ENCODE peak calls at places on chromosome 22, in seven cellular contexts. Q is Peyer's patch, M is testis, H is A549, X is HCT116, K is K562, V is suprapubic skin. Y is an unnamed sample.

GRCh38 chr22:40855104-40855959 is 1.1 kb downstream of the ST13 start:
- DNase-seq in H (no peak), K (no peak), X (no peak), V (no peak), Q (no peak), M (peak), Y (no peak)

GRCh38 chr22:37454857-37455686 is 27.8 kb upstream of the ELFN2 start:
- DNase-seq in M (no peak), X (peak), Q (no peak), K (peak), V (no peak), H (peak), Y (no peak)

GRCh38 chr22:27732841-27733240 is 68.7 kb downstream of the MN1 start:
- DNase-seq in V (no peak), H (no peak), X (no peak), Q (no peak), M (no peak), K (no peak), Y (no peak)

GRCh38 chr22:39469681-39470461 is 13.1 kb downstream of the MGAT3 start:
- DNase-seq in Q (no peak), K (no peak), X (no peak), M (no peak), H (no peak), V (no peak), Y (no peak)

GRCh38 chr22:37472418-37473006 is 13.7 kb downstream of the MFNG start:
- DNase-seq in Q (no peak), K (peak), V (no peak), X (no peak), M (no peak), H (peak), Y (no peak)

GRCh38 chr22:48209473-48210271 is 1447.2 kb downstream of the TBC1D22A start:
- DNase-seq in V (no peak), Q (no peak), M (no peak), X (no peak), K (no peak), H (no peak), Y (no peak)

GRCh38 chr22:35328472-35328885 is 28.8 kb downstream of the TOM1 start:
- DNase-seq in H (no peak), K (no peak), Q (no peak), X (no peak), V (no peak), M (no peak), Y (peak)

GRCh38 chr22:34306361-34306760 is 386.1 kb upstream of the LARGE1 start:
- DNase-seq in K (no peak), M (no peak), V (no peak), Q (no peak), X (no peak), H (no peak), Y (no peak)

GRCh38 chr22:30396871-30397655 is at the start of gene SEC14L2:
- DNase-seq in H (peak), X (peak), V (peak), K (no peak), Q (peak), M (peak), Y (peak)

GRCh38 chr22:27113211-27114030 is 456.0 kb downstream of the MIAT start:
- DNase-seq in M (peak), V (no peak), K (no peak), H (peak), Q (peak), X (peak), Y (peak)

GRCh38 chr22:25362215-25362882 is 142.9 kb downstream of the CRYBB2 start:
- DNase-seq in K (peak), X (peak), H (peak), Q (peak), M (peak), V (peak), Y (no peak)

GRCh38 chr22:48663297-48663696 is 1164.4 kb downstream of the BRD1 start:
- DNase-seq in V (no peak), H (no peak), X (peak), M (no peak), Q (no peak), K (peak), Y (no peak)

GRCh38 chr22:41417622-41418390 is 28.8 kb downstream of the TOB2 start:
- DNase-seq in X (no peak), H (no peak), K (no peak), Q (no peak), V (peak), M (peak), Y (peak)

GRCh38 chr22:26674211-26675190 is 17.1 kb downstream of the MIAT start:
- DNase-seq in V (no peak), K (peak), X (no peak), Q (peak), H (no peak), M (no peak), Y (no peak)

GRCh38 chr22:49580024-49580423 is 247.6 kb downstream of the BRD1 start:
- DNase-seq in V (no peak), K (no peak), X (no peak), M (no peak), Q (no peak), H (no peak), Y (no peak)

GRCh38 chr22:49235463-49236300 is 592.0 kb downstream of the BRD1 start:
- DNase-seq in X (no peak), V (no peak), M (peak), K (no peak), Q (no peak), H (no peak), Y (no peak)

GRCh38 chr22:49307071-49307830 is 520.4 kb downstream of the BRD1 start:
- DNase-seq in M (peak), X (no peak), Q (no peak), H (no peak), K (no peak), V (peak), Y (peak)

GRCh38 chr22:49724893-49725489 is 102.7 kb downstream of the BRD1 start:
- DNase-seq in X (peak), K (peak), Q (peak), H (peak), V (no peak), M (peak), Y (no peak)

GRCh38 chr22:40855960-40856512 is 403 bp downstream of the ST13 start:
- DNase-seq in K (peak), H (no peak), M (no peak), V (no peak), X (no peak), Q (peak), Y (no peak)

GRCh38 chr22:30697975-30698374 is 3.3 kb downstream of the OSBP2 start:
- DNase-seq in V (no peak), X (no peak), M (no peak), K (peak), H (no peak), Q (no peak), Y (no peak)

GRCh38 chr22:47567741-47568140 is 805.3 kb downstream of the TBC1D22A start:
- DNase-seq in K (no peak), X (no peak), M (no peak), H (no peak), Q (no peak), V (peak), Y (no peak)

GRCh38 chr22:18056161-18056666 is 21.6 kb upstream of the PEX26 start:
- DNase-seq in H (no peak), K (peak), M (no peak), X (no peak), V (no peak), Q (peak), Y (no peak)

GRCh38 chr22:23763579-23764331 is 965 bp downstream of the C22orf15 start:
- DNase-seq in H (no peak), V (no peak), X (no peak), Q (peak), M (no peak), K (peak), Y (no peak)

DNA sequence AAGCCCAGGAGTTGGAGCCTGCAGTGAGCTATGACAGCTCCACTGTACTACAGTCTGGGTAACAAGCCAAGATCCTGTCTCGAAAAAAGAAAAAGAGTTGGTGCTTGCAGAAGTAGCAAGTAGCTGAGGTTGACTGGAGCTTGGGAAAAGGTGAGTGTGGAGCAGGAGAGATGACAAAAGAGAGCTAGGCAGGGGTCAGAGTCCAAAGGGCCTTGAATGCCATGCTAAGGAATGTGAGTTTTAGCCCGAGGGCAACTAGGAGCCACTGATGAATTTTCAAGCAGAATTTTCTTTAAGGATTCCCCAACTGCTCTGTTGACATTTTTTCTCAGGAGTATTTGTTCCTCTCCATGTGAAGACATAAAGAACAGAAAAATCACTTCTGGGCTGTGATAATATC is 3.1 kb downstream of the AP1B1 start:
- DNase-seq in K (no peak), V (no peak), X (no peak), Q (no peak), H (no peak), M (no peak), Y (no peak)
- H3K4me3 ChIP-seq in K (no peak), V (no peak), X (no peak), Q (no peak), H (no peak), M (no peak), Y (no peak)

DNA sequence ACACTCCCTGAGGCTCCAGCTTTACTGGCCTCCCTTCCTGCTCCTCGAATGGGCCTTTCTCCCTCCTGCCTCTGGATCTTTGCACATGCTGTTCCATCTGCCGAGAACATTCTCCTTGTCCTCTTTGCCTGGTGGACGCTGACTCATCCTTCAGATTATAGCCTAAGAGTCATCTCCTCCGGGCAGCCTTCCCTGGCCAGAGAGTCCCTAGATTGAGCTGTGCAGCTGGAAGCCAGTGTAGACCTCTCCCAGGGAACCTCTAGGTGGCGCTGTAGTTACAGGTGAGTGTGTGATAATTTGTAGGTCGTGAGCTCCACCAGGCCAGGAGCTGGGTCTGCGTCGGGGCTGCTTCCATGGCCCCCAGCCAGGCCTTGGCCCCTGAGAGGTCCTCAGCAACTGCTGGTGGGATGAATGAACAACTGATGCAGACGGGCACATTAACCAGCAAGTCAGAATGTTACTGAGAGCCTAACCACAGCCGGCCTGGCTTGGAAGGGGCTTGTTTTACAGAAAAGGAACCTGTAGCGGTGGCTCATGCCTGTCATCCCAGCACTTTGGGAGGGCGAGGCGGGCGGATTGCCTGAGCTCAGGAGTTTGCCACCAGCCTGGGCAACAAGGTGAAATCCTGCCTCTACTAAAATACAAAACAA is 8.7 kb downstream of the PNPLA5 start:
- DNase-seq in X (peak), M (peak), V (no peak), K (peak), Q (no peak), H (peak), Y (no peak)
- TF ChIP-seq CTCF in X (peak), M (peak), V (no peak), K (peak), Q (peak), H (peak), Y (no peak)

GRCh38 chr22:20420157-20420842 is 17.3 kb downstream of the SCARF2 start:
- DNase-seq in V (no peak), X (no peak), Q (no peak), H (no peak), K (no peak), M (no peak), Y (no peak)

GRCh38 chr22:20414450-20414849 is 20.5 kb downstream of the ZNF74 start:
- DNase-seq in M (no peak), K (no peak), X (no peak), Q (no peak), V (no peak), H (no peak), Y (no peak)

GRCh38 chr22:20419664-20419951 is 18.0 kb downstream of the SCARF2 start:
- DNase-seq in V (no peak), K (no peak), X (no peak), Q (no peak), H (no peak), M (no peak), Y (peak)

GRCh38 chr22:20421507-20421874 is 16.1 kb downstream of the SCARF2 start:
- DNase-seq in Q (no peak), M (no peak), H (no peak), K (no peak), X (no peak), V (no peak), Y (no peak)

GRCh38 chr22:20418211-20418788 is 19.3 kb downstream of the SCARF2 start:
- DNase-seq in K (peak), V (peak), M (peak), Q (peak), X (peak), H (peak), Y (peak)
- TF ChIP-seq POLR2A in K (no peak), V (no peak), M (no peak), Q (no peak), X (no peak), H (no peak), Y (no peak)

GRCh38 chr22:43465291-43466015 is 53.6 kb downstream of the MPPED1 start:
- DNase-seq in Q (no peak), M (no peak), X (no peak), V (no peak), K (no peak), H (no peak), Y (no peak)

GRCh38 chr22:43466710-43467109 is 54.9 kb downstream of the MPPED1 start:
- DNase-seq in Q (no peak), X (no peak), M (no peak), K (no peak), V (no peak), H (no peak), Y (no peak)

GRCh38 chr22:43467571-43467970 is 55.8 kb downstream of the MPPED1 start:
- DNase-seq in K (no peak), H (no peak), M (no peak), X (no peak), Q (no peak), V (no peak), Y (no peak)

GRCh38 chr22:43464809-43465208 is 53.0 kb downstream of the MPPED1 start:
- DNase-seq in Q (no peak), V (no peak), M (no peak), K (no peak), H (no peak), X (no peak), Y (no peak)

GRCh38 chr22:43467171-43467570 is 55.4 kb downstream of the MPPED1 start:
- DNase-seq in Q (no peak), K (no peak), H (no peak), M (peak), V (no peak), X (no peak), Y (no peak)
- H3K4me3 ChIP-seq in Q (no peak), K (no peak), H (no peak), M (no peak), V (no peak), X (no peak), Y (no peak)

GRCh38 chr22:33142282-33142681 is 84.1 kb upstream of the SYN3 start:
- DNase-seq in H (no peak), V (no peak), K (no peak), M (no peak), X (no peak), Q (no peak), Y (no peak)

GRCh38 chr22:33139937-33140336 is 81.8 kb upstream of the SYN3 start:
- DNase-seq in M (no peak), K (no peak), Q (no peak), H (no peak), X (no peak), V (no peak), Y (no peak)
- TF ChIP-seq CTCF in M (no peak), K (no peak), Q (no peak), H (no peak), X (no peak), V (no peak), Y (no peak)

GRCh38 chr22:21938071-21938822 is 14.4 kb downstream of the PPM1F start:
- DNase-seq in Q (peak), M (peak), K (peak), V (peak), X (peak), H (peak), Y (peak)
- TF ChIP-seq POLR2A in Q (no peak), M (no peak), K (no peak), V (no peak), X (no peak), H (peak), Y (no peak)

DNA sequence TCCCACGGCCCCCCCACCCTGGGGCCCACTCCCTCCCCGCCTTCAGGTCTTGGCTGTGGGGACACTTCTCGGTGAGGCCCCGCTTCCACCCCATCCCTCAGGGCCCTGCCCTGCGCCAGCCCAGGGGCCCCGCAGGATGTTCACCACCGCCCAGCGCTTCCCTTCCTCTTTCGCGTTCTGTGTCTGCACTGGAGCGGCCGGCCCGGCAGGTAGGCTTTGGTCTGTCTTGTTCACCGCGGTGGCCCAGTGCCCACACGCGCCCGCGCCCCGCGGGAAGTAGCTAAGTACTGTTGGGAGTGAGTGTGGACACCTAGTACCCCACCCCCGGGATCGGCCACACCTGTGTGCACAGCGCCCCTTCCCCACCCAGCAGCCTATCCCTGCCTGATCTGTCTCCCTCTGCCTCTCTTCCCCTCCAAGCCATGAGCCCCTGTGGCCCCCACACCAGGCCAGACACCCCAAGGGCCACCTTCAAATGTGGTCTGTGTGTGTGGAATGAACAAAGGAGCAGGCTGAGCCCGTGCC is 85.4 kb downstream of the WNT7B start:
- DNase-seq in M (no peak), K (no peak), X (no peak), H (no peak), V (no peak), Q (no peak), Y (no peak)
- H3K4me3 ChIP-seq in M (no peak), K (no peak), X (no peak), H (no peak), V (no peak), Q (no peak), Y (no peak)